ENCODE peak calls at places on chromosomes 13 and 19, in nine cellular contexts. N is brain pericyte, L is astrocyte of the cerebellum, I is WTC11, C is mammary epithelial cell, O is HT1080, D is hippocampal formation, W is AG09319, Y is neural progenitor cell. H is an unnamed sample.

GRCh38 chr19:48969276-48970138 is 4.4 kb downstream of the FTL start:
- DNase-seq in C (no peak), N (no peak), O (no peak), L (no peak), W (no peak), I (no peak), Y (no peak), D (no peak), H (no peak)

GRCh38 chr19:46559203-46559602 is 41.9 kb upstream of the CALM3 start:
- DNase-seq in O (no peak), I (no peak), L (no peak), C (no peak), D (no peak), Y (no peak), N (no peak), W (no peak), H (no peak)

GRCh38 chr13:75362026-75362425 is 119.9 kb downstream of the TBC1D4 start:
- DNase-seq in I (no peak), D (no peak), C (no peak), N (no peak), O (no peak), Y (no peak), L (no peak), W (no peak), H (no peak)

GRCh38 chr13:50616101-50616500 is 227.4 kb downstream of the DLEU7 start:
- DNase-seq in W (no peak), Y (no peak), D (no peak), O (peak; percentile 9), C (peak; percentile 16), I (no peak), N (no peak), L (no peak), H (peak; percentile 26)

GRCh38 chr19:44003461-44004134 is 841 bp downstream of the ZNF230 start:
- DNase-seq in D (no peak), L (no peak), Y (peak; percentile 33), O (peak; percentile 18), I (no peak), N (no peak), W (no peak), C (peak; percentile 18), H (no peak)

GRCh38 chr19:12864143-12864542 is 17.1 kb downstream of the DNASE2 start:
- DNase-seq in L (no peak), W (no peak), N (no peak), O (no peak), C (no peak), I (no peak), Y (no peak), D (no peak), H (no peak)

GRCh38 chr19:1245884-1246816 is 2.2 kb upstream of the MIDN start:
- DNase-seq in Y (peak; percentile 42), W (no peak), D (no peak), L (no peak), C (no peak), N (no peak), O (no peak), I (peak; percentile 40), H (no peak)

GRCh38 chr19:32662186-32662585 is 12.8 kb downstream of the ANKRD27 start:
- DNase-seq in W (no peak), D (no peak), L (no peak), I (no peak), Y (no peak), C (no peak), N (no peak), O (peak; percentile 93), H (no peak)

GRCh38 chr13:77876176-77876575 is 42.5 kb downstream of the EDNRB start:
- DNase-seq in D (no peak), O (no peak), I (no peak), C (no peak), L (no peak), N (no peak), W (peak; percentile 79), Y (no peak), H (peak; percentile 68)

GRCh38 chr13:93248627-93249047 is 22.0 kb downstream of the GPC6 start:
- DNase-seq in I (peak; percentile 61), L (peak; percentile 79), C (no peak), N (no peak), O (peak; percentile 46), W (no peak), Y (peak; percentile 73), D (no peak), H (no peak)

GRCh38 chr13:109412232-109412935 is 374.0 kb downstream of the IRS2 start:
- DNase-seq in W (no peak), C (no peak), O (no peak), N (peak; percentile 2), L (no peak), Y (peak; percentile 77), I (peak; percentile 44), D (peak; percentile 48), H (no peak)

GRCh38 chr19:17830567-17831418 is 9.5 kb upstream of the INSL3 start:
- DNase-seq in O (no peak), L (no peak), C (no peak), Y (peak; percentile 96), W (no peak), D (peak; percentile 59), N (no peak), I (peak; percentile 98), H (no peak)

GRCh38 chr13:51612867-51613266 is 28.6 kb downstream of the WDFY2 start:
- DNase-seq in W (no peak), N (no peak), Y (no peak), O (no peak), L (no peak), C (no peak), I (no peak), D (no peak), H (no peak)

GRCh38 chr19:1873524-1874473 is 10.4 kb upstream of the KLF16 start:
- DNase-seq in N (no peak), C (no peak), D (no peak), I (no peak), L (no peak), W (no peak), O (no peak), Y (no peak), H (no peak)

GRCh38 chr13:77516342-77516789 is 19.1 kb upstream of the SCEL start:
- DNase-seq in O (peak; percentile 95), Y (no peak), L (no peak), D (no peak), C (peak; percentile 55), W (no peak), I (no peak), N (no peak), H (no peak)

GRCh38 chr19:39843919-39844793 is 2.0 kb downstream of the FBL start:
- DNase-seq in Y (peak; percentile 60), I (no peak), D (no peak), W (peak; percentile 18), C (peak; percentile 25), N (no peak), O (peak; percentile 28), L (peak; percentile 42), H (peak; percentile 15)

GRCh38 chr19:30919737-30920136 is 429.5 kb downstream of the TSHZ3 start:
- DNase-seq in O (no peak), N (no peak), L (no peak), Y (no peak), W (no peak), I (no peak), D (no peak), C (no peak), H (no peak)

GRCh38 chr19:1601613-1602064 is 3.6 kb downstream of the UQCR11 start:
- DNase-seq in L (no peak), N (no peak), W (no peak), I (no peak), O (no peak), Y (no peak), C (no peak), D (no peak), H (no peak)

GRCh38 chr19:53511933-53512374 is 26.0 kb upstream of the ZNF331 start:
- DNase-seq in O (peak; percentile 45), D (peak; percentile 15), W (peak; percentile 11), Y (peak; percentile 84), N (no peak), C (peak; percentile 43), L (no peak), I (peak; percentile 91), H (peak; percentile 16)

GRCh38 chr19:4695224-4695731 is 25.1 kb upstream of the MYDGF start:
- DNase-seq in W (no peak), L (no peak), O (no peak), C (no peak), Y (no peak), N (no peak), I (no peak), D (peak; percentile 21), H (no peak)